ENCODE peak calls at places on chromosomes 16 and 17, in ten cellular contexts. One of them, this sample, is unnamed.

GRCh38 chr17:41967141-41967920 is 736 bp downstream of the CNP start:
- DNase-seq in ovary: peak
- DNase-seq in heart left ventricle: no peak
- DNase-seq in cardiac muscle cell: no peak
- DNase-seq in brain microvascular endothelial cell: peak
- DNase-seq in heart right ventricle: no peak
- DNase-seq in upper lobe of right lung: no peak
- DNase-seq in vagina: no peak
- DNase-seq in WERI-Rb-1: peak
- DNase-seq in HCT116: peak
- DNase-seq in this sample: peak

GRCh38 chr17:3772764-3773163 is 28.2 kb downstream of the ITGAE start:
- DNase-seq in ovary: no peak
- DNase-seq in heart left ventricle: no peak
- DNase-seq in cardiac muscle cell: no peak
- DNase-seq in brain microvascular endothelial cell: no peak
- DNase-seq in heart right ventricle: no peak
- DNase-seq in upper lobe of right lung: no peak
- DNase-seq in vagina: no peak
- DNase-seq in WERI-Rb-1: no peak
- DNase-seq in HCT116: no peak
- DNase-seq in this sample: no peak

GRCh38 chr16:86868746-86869145 is 290.4 kb downstream of the FOXL1 start:
- DNase-seq in ovary: no peak
- DNase-seq in heart left ventricle: no peak
- DNase-seq in cardiac muscle cell: no peak
- DNase-seq in brain microvascular endothelial cell: no peak
- DNase-seq in heart right ventricle: no peak
- DNase-seq in upper lobe of right lung: peak
- DNase-seq in vagina: no peak
- DNase-seq in WERI-Rb-1: no peak
- DNase-seq in HCT116: no peak
- DNase-seq in this sample: peak

GRCh38 chr17:29587591-29587990 is 1.9 kb downstream of the GIT1 start:
- DNase-seq in ovary: peak
- DNase-seq in heart left ventricle: no peak
- DNase-seq in cardiac muscle cell: no peak
- DNase-seq in brain microvascular endothelial cell: no peak
- DNase-seq in heart right ventricle: no peak
- DNase-seq in upper lobe of right lung: no peak
- DNase-seq in vagina: no peak
- DNase-seq in WERI-Rb-1: no peak
- DNase-seq in HCT116: no peak
- DNase-seq in this sample: no peak

GRCh38 chr17:57868007-57868774 is 18.3 kb upstream of the MRPS23 start:
- DNase-seq in ovary: peak
- DNase-seq in heart left ventricle: peak
- DNase-seq in cardiac muscle cell: peak
- DNase-seq in brain microvascular endothelial cell: peak
- DNase-seq in heart right ventricle: peak
- DNase-seq in upper lobe of right lung: no peak
- DNase-seq in vagina: no peak
- DNase-seq in WERI-Rb-1: peak
- DNase-seq in HCT116: peak
- DNase-seq in this sample: peak

GRCh38 chr16:81148277-81148676 is 52.1 kb upstream of the GCSH start:
- DNase-seq in ovary: no peak
- DNase-seq in heart left ventricle: no peak
- DNase-seq in cardiac muscle cell: no peak
- DNase-seq in brain microvascular endothelial cell: no peak
- DNase-seq in heart right ventricle: no peak
- DNase-seq in upper lobe of right lung: no peak
- DNase-seq in vagina: no peak
- DNase-seq in WERI-Rb-1: no peak
- DNase-seq in HCT116: no peak
- DNase-seq in this sample: no peak

GRCh38 chr17:64747938-64748540 is 85.9 kb upstream of the SMURF2 start:
- DNase-seq in ovary: no peak
- DNase-seq in heart left ventricle: no peak
- DNase-seq in cardiac muscle cell: peak
- DNase-seq in brain microvascular endothelial cell: no peak
- DNase-seq in heart right ventricle: no peak
- DNase-seq in upper lobe of right lung: no peak
- DNase-seq in vagina: no peak
- DNase-seq in WERI-Rb-1: no peak
- DNase-seq in HCT116: no peak
- DNase-seq in this sample: peak

GRCh38 chr17:47231334-47231733 is 22.2 kb downstream of the MYL4 start:
- DNase-seq in ovary: no peak
- DNase-seq in heart left ventricle: no peak
- DNase-seq in cardiac muscle cell: no peak
- DNase-seq in brain microvascular endothelial cell: no peak
- DNase-seq in heart right ventricle: no peak
- DNase-seq in upper lobe of right lung: no peak
- DNase-seq in vagina: no peak
- DNase-seq in WERI-Rb-1: no peak
- DNase-seq in HCT116: no peak
- DNase-seq in this sample: no peak

GRCh38 chr17:79930077-79930785 is 91.0 kb upstream of the CBX4 start:
- DNase-seq in ovary: peak
- DNase-seq in heart left ventricle: no peak
- DNase-seq in cardiac muscle cell: peak
- DNase-seq in brain microvascular endothelial cell: no peak
- DNase-seq in heart right ventricle: no peak
- DNase-seq in upper lobe of right lung: no peak
- DNase-seq in vagina: no peak
- DNase-seq in WERI-Rb-1: peak
- DNase-seq in HCT116: no peak
- DNase-seq in this sample: no peak
- H3K4me3 ChIP-seq in ovary: peak
- H3K4me3 ChIP-seq in heart left ventricle: peak
- H3K4me3 ChIP-seq in cardiac muscle cell: peak
- H3K4me3 ChIP-seq in brain microvascular endothelial cell: peak
- H3K4me3 ChIP-seq in heart right ventricle: peak
- H3K4me3 ChIP-seq in upper lobe of right lung: no peak
- H3K4me3 ChIP-seq in vagina: no peak
- H3K4me3 ChIP-seq in WERI-Rb-1: peak
- H3K4me3 ChIP-seq in HCT116: no peak
- H3K4me3 ChIP-seq in this sample: no peak

DNA sequence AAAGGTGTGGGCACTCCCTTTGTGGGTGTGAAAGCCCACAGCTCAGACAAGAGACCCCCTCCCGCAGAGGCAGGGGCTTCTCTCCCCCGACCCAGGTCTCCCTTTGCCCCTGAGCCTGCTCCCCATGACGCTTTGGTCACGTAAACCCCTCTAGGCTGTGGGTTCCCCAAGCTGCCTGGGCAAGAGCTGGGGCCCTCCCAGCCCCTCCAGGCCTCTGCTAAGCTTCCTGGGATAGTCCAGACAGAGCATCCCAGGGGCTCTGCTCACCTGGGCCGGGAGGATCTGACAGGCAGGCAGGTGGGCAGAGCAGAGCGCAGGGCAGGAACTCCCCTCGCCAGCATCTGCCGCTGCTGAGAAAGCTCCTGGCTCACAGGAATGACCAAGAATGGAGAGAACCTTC is 177.3 kb downstream of the BANP start:
- DNase-seq in ovary: no peak
- DNase-seq in heart left ventricle: no peak
- DNase-seq in cardiac muscle cell: no peak
- DNase-seq in brain microvascular endothelial cell: no peak
- DNase-seq in heart right ventricle: no peak
- DNase-seq in upper lobe of right lung: no peak
- DNase-seq in vagina: no peak
- DNase-seq in WERI-Rb-1: no peak
- DNase-seq in HCT116: no peak
- DNase-seq in this sample: no peak
- TF ChIP-seq CTCF in ovary: no peak
- TF ChIP-seq CTCF in heart left ventricle: no peak
- TF ChIP-seq CTCF in cardiac muscle cell: no peak
- TF ChIP-seq CTCF in brain microvascular endothelial cell: no peak
- TF ChIP-seq CTCF in heart right ventricle: no peak
- TF ChIP-seq CTCF in upper lobe of right lung: no peak
- TF ChIP-seq CTCF in vagina: no peak
- TF ChIP-seq CTCF in WERI-Rb-1: no peak
- TF ChIP-seq CTCF in HCT116: no peak
- TF ChIP-seq CTCF in this sample: no peak

GRCh38 chr16:46739934-46740333 is 8.2 kb downstream of the MYLK3 start:
- DNase-seq in ovary: no peak
- DNase-seq in heart left ventricle: no peak
- DNase-seq in cardiac muscle cell: no peak
- DNase-seq in brain microvascular endothelial cell: no peak
- DNase-seq in heart right ventricle: no peak
- DNase-seq in upper lobe of right lung: peak
- DNase-seq in vagina: no peak
- DNase-seq in WERI-Rb-1: no peak
- DNase-seq in HCT116: no peak
- DNase-seq in this sample: no peak

GRCh38 chr16:46745594-46745993 is 2.5 kb downstream of the MYLK3 start:
- DNase-seq in ovary: no peak
- DNase-seq in heart left ventricle: no peak
- DNase-seq in cardiac muscle cell: no peak
- DNase-seq in brain microvascular endothelial cell: no peak
- DNase-seq in heart right ventricle: no peak
- DNase-seq in upper lobe of right lung: peak
- DNase-seq in vagina: no peak
- DNase-seq in WERI-Rb-1: no peak
- DNase-seq in HCT116: no peak
- DNase-seq in this sample: no peak

GRCh38 chr16:46746821-46747776 is 1.0 kb downstream of the MYLK3 start:
- DNase-seq in ovary: no peak
- DNase-seq in heart left ventricle: peak
- DNase-seq in cardiac muscle cell: no peak
- DNase-seq in brain microvascular endothelial cell: no peak
- DNase-seq in heart right ventricle: peak
- DNase-seq in upper lobe of right lung: peak
- DNase-seq in vagina: no peak
- DNase-seq in WERI-Rb-1: no peak
- DNase-seq in HCT116: no peak
- DNase-seq in this sample: no peak

GRCh38 chr16:46747777-46748651 is at the start of gene MYLK3:
- DNase-seq in ovary: no peak
- DNase-seq in heart left ventricle: peak
- DNase-seq in cardiac muscle cell: peak
- DNase-seq in brain microvascular endothelial cell: no peak
- DNase-seq in heart right ventricle: peak
- DNase-seq in upper lobe of right lung: peak
- DNase-seq in vagina: no peak
- DNase-seq in WERI-Rb-1: no peak
- DNase-seq in HCT116: no peak
- DNase-seq in this sample: peak

GRCh38 chr16:46743232-46743719 is 4.9 kb downstream of the MYLK3 start:
- DNase-seq in ovary: no peak
- DNase-seq in heart left ventricle: no peak
- DNase-seq in cardiac muscle cell: peak
- DNase-seq in brain microvascular endothelial cell: peak
- DNase-seq in heart right ventricle: peak
- DNase-seq in upper lobe of right lung: peak
- DNase-seq in vagina: no peak
- DNase-seq in WERI-Rb-1: no peak
- DNase-seq in HCT116: no peak
- DNase-seq in this sample: peak
- H3K4me3 ChIP-seq in ovary: no peak
- H3K4me3 ChIP-seq in heart left ventricle: peak
- H3K4me3 ChIP-seq in cardiac muscle cell: no peak
- H3K4me3 ChIP-seq in brain microvascular endothelial cell: no peak
- H3K4me3 ChIP-seq in heart right ventricle: peak
- H3K4me3 ChIP-seq in upper lobe of right lung: no peak
- H3K4me3 ChIP-seq in vagina: no peak
- H3K4me3 ChIP-seq in WERI-Rb-1: no peak
- H3K4me3 ChIP-seq in HCT116: no peak
- H3K4me3 ChIP-seq in this sample: no peak

GRCh38 chr17:79423811-79424465 is 186.9 kb downstream of the RBFOX3 start:
- DNase-seq in ovary: no peak
- DNase-seq in heart left ventricle: no peak
- DNase-seq in cardiac muscle cell: no peak
- DNase-seq in brain microvascular endothelial cell: no peak
- DNase-seq in heart right ventricle: no peak
- DNase-seq in upper lobe of right lung: no peak
- DNase-seq in vagina: no peak
- DNase-seq in WERI-Rb-1: no peak
- DNase-seq in HCT116: no peak
- DNase-seq in this sample: no peak

GRCh38 chr17:79422236-79422635 is 188.6 kb downstream of the RBFOX3 start:
- DNase-seq in ovary: no peak
- DNase-seq in heart left ventricle: no peak
- DNase-seq in cardiac muscle cell: no peak
- DNase-seq in brain microvascular endothelial cell: no peak
- DNase-seq in heart right ventricle: no peak
- DNase-seq in upper lobe of right lung: no peak
- DNase-seq in vagina: no peak
- DNase-seq in WERI-Rb-1: no peak
- DNase-seq in HCT116: no peak
- DNase-seq in this sample: no peak

GRCh38 chr17:79424471-79425185 is 186.2 kb downstream of the RBFOX3 start:
- DNase-seq in ovary: no peak
- DNase-seq in heart left ventricle: no peak
- DNase-seq in cardiac muscle cell: no peak
- DNase-seq in brain microvascular endothelial cell: no peak
- DNase-seq in heart right ventricle: no peak
- DNase-seq in upper lobe of right lung: no peak
- DNase-seq in vagina: no peak
- DNase-seq in WERI-Rb-1: no peak
- DNase-seq in HCT116: no peak
- DNase-seq in this sample: no peak

GRCh38 chr17:79417589-79417988 is 193.3 kb downstream of the RBFOX3 start:
- DNase-seq in ovary: no peak
- DNase-seq in heart left ventricle: no peak
- DNase-seq in cardiac muscle cell: no peak
- DNase-seq in brain microvascular endothelial cell: no peak
- DNase-seq in heart right ventricle: no peak
- DNase-seq in upper lobe of right lung: no peak
- DNase-seq in vagina: no peak
- DNase-seq in WERI-Rb-1: no peak
- DNase-seq in HCT116: no peak
- DNase-seq in this sample: no peak

DNA sequence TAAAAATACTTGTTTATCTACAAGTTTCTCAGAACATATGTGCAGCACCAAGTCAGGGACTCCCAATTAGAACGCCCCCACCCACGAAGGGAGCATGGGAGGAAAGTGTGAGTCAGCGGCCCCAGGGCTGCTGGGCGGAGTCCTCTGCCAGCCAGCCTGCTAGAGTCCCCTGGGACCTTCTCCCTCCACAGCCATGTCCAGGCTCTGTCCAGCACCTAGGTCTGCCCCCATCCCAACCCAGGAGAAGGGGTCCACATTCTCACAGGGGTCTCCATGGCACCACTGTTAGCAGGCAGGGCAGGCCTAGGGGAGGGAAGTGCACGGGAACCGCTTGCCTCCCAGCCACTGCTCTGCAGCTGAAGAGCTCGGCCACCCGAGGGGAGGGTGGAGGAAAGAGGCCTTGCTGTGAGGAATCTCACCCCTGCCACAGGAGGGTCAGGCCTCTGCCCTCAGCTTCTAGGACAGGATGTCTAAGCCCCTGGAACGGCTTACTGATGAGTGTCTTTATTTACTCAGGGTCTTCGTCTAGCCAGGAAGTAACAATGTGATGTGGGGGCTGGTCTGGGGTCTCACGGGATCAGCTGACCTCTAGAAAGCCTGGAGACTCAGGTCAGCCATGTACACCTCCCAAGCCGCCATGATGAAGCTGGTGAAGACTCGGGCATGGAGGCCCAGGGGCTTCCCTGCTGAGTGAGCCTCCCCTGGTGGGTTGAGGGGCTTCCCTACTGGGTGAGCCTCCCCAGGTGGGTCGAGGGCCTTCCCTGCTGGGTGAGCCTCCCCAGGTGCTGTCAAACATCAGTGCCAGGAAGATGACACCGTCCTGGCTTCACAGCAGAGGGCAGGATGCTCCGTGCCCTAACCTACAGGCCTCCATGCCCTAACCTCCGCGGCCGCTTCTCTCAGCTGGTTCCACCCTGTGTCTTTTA is 190.3 kb downstream of the RBFOX3 start:
- DNase-seq in ovary: no peak
- DNase-seq in heart left ventricle: no peak
- DNase-seq in cardiac muscle cell: peak
- DNase-seq in brain microvascular endothelial cell: peak
- DNase-seq in heart right ventricle: no peak
- DNase-seq in upper lobe of right lung: no peak
- DNase-seq in vagina: no peak
- DNase-seq in WERI-Rb-1: no peak
- DNase-seq in HCT116: peak
- DNase-seq in this sample: peak
- TF ChIP-seq CTCF in ovary: no peak
- TF ChIP-seq CTCF in heart left ventricle: no peak
- TF ChIP-seq CTCF in cardiac muscle cell: no peak
- TF ChIP-seq CTCF in brain microvascular endothelial cell: no peak
- TF ChIP-seq CTCF in heart right ventricle: no peak
- TF ChIP-seq CTCF in upper lobe of right lung: no peak
- TF ChIP-seq CTCF in vagina: no peak
- TF ChIP-seq CTCF in WERI-Rb-1: no peak
- TF ChIP-seq CTCF in HCT116: no peak
- TF ChIP-seq CTCF in this sample: no peak